ENCODE peak calls at places on chromosome 3, in six cellular contexts. One of them, this sample, is unnamed.

GRCh38 chr3:167066977-167067843 is 312.9 kb downstream of the ZBBX start:
- DNase-seq in Daoy: no peak
- DNase-seq in cardiac fibroblast: no peak
- DNase-seq in brain microvascular endothelial cell: no peak
- DNase-seq in stimulated activated CD4-positive, alpha-beta T cell treated with anti-CD3 and anti-CD28 coated beads, TNF-alpha, amount 100 ng/mL, for 4 hours: no peak
- DNase-seq in retina: peak
- DNase-seq in this sample: no peak

GRCh38 chr3:187765342-187765741 is 20.1 kb upstream of the BCL6 start:
- DNase-seq in Daoy: no peak
- DNase-seq in cardiac fibroblast: peak
- DNase-seq in brain microvascular endothelial cell: peak
- DNase-seq in stimulated activated CD4-positive, alpha-beta T cell treated with anti-CD3 and anti-CD28 coated beads, TNF-alpha, amount 100 ng/mL, for 4 hours: no peak
- DNase-seq in retina: no peak
- DNase-seq in this sample: no peak

GRCh38 chr3:196608693-196609092 is 30.8 kb upstream of the NRROS start:
- DNase-seq in Daoy: no peak
- DNase-seq in cardiac fibroblast: no peak
- DNase-seq in brain microvascular endothelial cell: no peak
- DNase-seq in stimulated activated CD4-positive, alpha-beta T cell treated with anti-CD3 and anti-CD28 coated beads, TNF-alpha, amount 100 ng/mL, for 4 hours: no peak
- DNase-seq in retina: no peak
- DNase-seq in this sample: no peak

GRCh38 chr3:128486157-128486691 is 6.8 kb downstream of the GATA2 start:
- DNase-seq in Daoy: no peak
- DNase-seq in cardiac fibroblast: no peak
- DNase-seq in brain microvascular endothelial cell: no peak
- DNase-seq in stimulated activated CD4-positive, alpha-beta T cell treated with anti-CD3 and anti-CD28 coated beads, TNF-alpha, amount 100 ng/mL, for 4 hours: no peak
- DNase-seq in retina: no peak
- DNase-seq in this sample: no peak

GRCh38 chr3:113631143-113631542 is 65.3 kb downstream of the USF3 start:
- DNase-seq in Daoy: no peak
- DNase-seq in cardiac fibroblast: no peak
- DNase-seq in brain microvascular endothelial cell: no peak
- DNase-seq in stimulated activated CD4-positive, alpha-beta T cell treated with anti-CD3 and anti-CD28 coated beads, TNF-alpha, amount 100 ng/mL, for 4 hours: no peak
- DNase-seq in retina: no peak
- DNase-seq in this sample: no peak

GRCh38 chr3:124553178-124553577 is 177.1 kb upstream of the UMPS start:
- DNase-seq in Daoy: no peak
- DNase-seq in cardiac fibroblast: no peak
- DNase-seq in brain microvascular endothelial cell: no peak
- DNase-seq in stimulated activated CD4-positive, alpha-beta T cell treated with anti-CD3 and anti-CD28 coated beads, TNF-alpha, amount 100 ng/mL, for 4 hours: no peak
- DNase-seq in retina: no peak
- DNase-seq in this sample: no peak

GRCh38 chr3:71723452-71724170 is 1.6 kb downstream of the EIF4E3 start:
- DNase-seq in Daoy: no peak
- DNase-seq in cardiac fibroblast: no peak
- DNase-seq in brain microvascular endothelial cell: no peak
- DNase-seq in stimulated activated CD4-positive, alpha-beta T cell treated with anti-CD3 and anti-CD28 coated beads, TNF-alpha, amount 100 ng/mL, for 4 hours: peak
- DNase-seq in retina: no peak
- DNase-seq in this sample: no peak

GRCh38 chr3:120983841-120984240 is 75.8 kb downstream of the STXBP5L start:
- DNase-seq in Daoy: peak
- DNase-seq in cardiac fibroblast: peak
- DNase-seq in brain microvascular endothelial cell: no peak
- DNase-seq in stimulated activated CD4-positive, alpha-beta T cell treated with anti-CD3 and anti-CD28 coated beads, TNF-alpha, amount 100 ng/mL, for 4 hours: no peak
- DNase-seq in retina: no peak
- DNase-seq in this sample: no peak

GRCh38 chr3:138114431-138114918 is 933 bp downstream of the DZIP1L start:
- DNase-seq in Daoy: peak
- DNase-seq in cardiac fibroblast: peak
- DNase-seq in brain microvascular endothelial cell: no peak
- DNase-seq in stimulated activated CD4-positive, alpha-beta T cell treated with anti-CD3 and anti-CD28 coated beads, TNF-alpha, amount 100 ng/mL, for 4 hours: no peak
- DNase-seq in retina: peak
- DNase-seq in this sample: no peak

GRCh38 chr3:11350374-11350773 is 78.2 kb downstream of the ATG7 start:
- DNase-seq in Daoy: no peak
- DNase-seq in cardiac fibroblast: peak
- DNase-seq in brain microvascular endothelial cell: no peak
- DNase-seq in stimulated activated CD4-positive, alpha-beta T cell treated with anti-CD3 and anti-CD28 coated beads, TNF-alpha, amount 100 ng/mL, for 4 hours: no peak
- DNase-seq in retina: no peak
- DNase-seq in this sample: no peak

GRCh38 chr3:142863010-142863787 is 25.7 kb downstream of the PCOLCE2 start:
- DNase-seq in Daoy: peak
- DNase-seq in cardiac fibroblast: peak
- DNase-seq in brain microvascular endothelial cell: no peak
- DNase-seq in stimulated activated CD4-positive, alpha-beta T cell treated with anti-CD3 and anti-CD28 coated beads, TNF-alpha, amount 100 ng/mL, for 4 hours: no peak
- DNase-seq in retina: no peak
- DNase-seq in this sample: no peak

GRCh38 chr3:98557324-98558010 is 25.7 kb downstream of the GPR15 start:
- DNase-seq in Daoy: peak
- DNase-seq in cardiac fibroblast: no peak
- DNase-seq in brain microvascular endothelial cell: no peak
- DNase-seq in stimulated activated CD4-positive, alpha-beta T cell treated with anti-CD3 and anti-CD28 coated beads, TNF-alpha, amount 100 ng/mL, for 4 hours: no peak
- DNase-seq in retina: no peak
- DNase-seq in this sample: no peak

GRCh38 chr3:195546130-195546560 is 3.0 kb upstream of the PPP1R2 start:
- DNase-seq in Daoy: peak
- DNase-seq in cardiac fibroblast: peak
- DNase-seq in brain microvascular endothelial cell: peak
- DNase-seq in stimulated activated CD4-positive, alpha-beta T cell treated with anti-CD3 and anti-CD28 coated beads, TNF-alpha, amount 100 ng/mL, for 4 hours: no peak
- DNase-seq in retina: no peak
- DNase-seq in this sample: no peak

GRCh38 chr3:70471464-70472342 is 159.3 kb upstream of the MDFIC2 start:
- DNase-seq in Daoy: no peak
- DNase-seq in cardiac fibroblast: no peak
- DNase-seq in brain microvascular endothelial cell: peak
- DNase-seq in stimulated activated CD4-positive, alpha-beta T cell treated with anti-CD3 and anti-CD28 coated beads, TNF-alpha, amount 100 ng/mL, for 4 hours: no peak
- DNase-seq in retina: no peak
- DNase-seq in this sample: no peak

GRCh38 chr3:37532168-37532567 is 329.5 kb upstream of the CTDSPL start:
- DNase-seq in Daoy: no peak
- DNase-seq in cardiac fibroblast: no peak
- DNase-seq in brain microvascular endothelial cell: no peak
- DNase-seq in stimulated activated CD4-positive, alpha-beta T cell treated with anti-CD3 and anti-CD28 coated beads, TNF-alpha, amount 100 ng/mL, for 4 hours: no peak
- DNase-seq in retina: no peak
- DNase-seq in this sample: no peak

GRCh38 chr3:152296990-152297389 is 28.3 kb downstream of the MBNL1 start:
- DNase-seq in Daoy: no peak
- DNase-seq in cardiac fibroblast: peak
- DNase-seq in brain microvascular endothelial cell: no peak
- DNase-seq in stimulated activated CD4-positive, alpha-beta T cell treated with anti-CD3 and anti-CD28 coated beads, TNF-alpha, amount 100 ng/mL, for 4 hours: no peak
- DNase-seq in retina: no peak
- DNase-seq in this sample: no peak

GRCh38 chr3:61439116-61439459 is 122.3 kb upstream of the PTPRG start:
- DNase-seq in Daoy: no peak
- DNase-seq in cardiac fibroblast: no peak
- DNase-seq in brain microvascular endothelial cell: no peak
- DNase-seq in stimulated activated CD4-positive, alpha-beta T cell treated with anti-CD3 and anti-CD28 coated beads, TNF-alpha, amount 100 ng/mL, for 4 hours: no peak
- DNase-seq in retina: no peak
- DNase-seq in this sample: no peak

GRCh38 chr3:79517766-79518413 is 249.9 kb downstream of the ROBO1 start:
- DNase-seq in Daoy: peak
- DNase-seq in cardiac fibroblast: peak
- DNase-seq in brain microvascular endothelial cell: peak
- DNase-seq in stimulated activated CD4-positive, alpha-beta T cell treated with anti-CD3 and anti-CD28 coated beads, TNF-alpha, amount 100 ng/mL, for 4 hours: no peak
- DNase-seq in retina: peak
- DNase-seq in this sample: no peak

GRCh38 chr3:100289339-100289738 is 28.5 kb downstream of the TBC1D23 start:
- DNase-seq in Daoy: peak
- DNase-seq in cardiac fibroblast: peak
- DNase-seq in brain microvascular endothelial cell: peak
- DNase-seq in stimulated activated CD4-positive, alpha-beta T cell treated with anti-CD3 and anti-CD28 coated beads, TNF-alpha, amount 100 ng/mL, for 4 hours: no peak
- DNase-seq in retina: no peak
- DNase-seq in this sample: no peak

GRCh38 chr3:100968908-100969556 is 24.2 kb downstream of the ABI3BP start:
- DNase-seq in Daoy: no peak
- DNase-seq in cardiac fibroblast: peak
- DNase-seq in brain microvascular endothelial cell: no peak
- DNase-seq in stimulated activated CD4-positive, alpha-beta T cell treated with anti-CD3 and anti-CD28 coated beads, TNF-alpha, amount 100 ng/mL, for 4 hours: no peak
- DNase-seq in retina: no peak
- DNase-seq in this sample: no peak

GRCh38 chr3:126021224-126021623 is 52.2 kb downstream of the ROPN1B start:
- DNase-seq in Daoy: no peak
- DNase-seq in cardiac fibroblast: no peak
- DNase-seq in brain microvascular endothelial cell: no peak
- DNase-seq in stimulated activated CD4-positive, alpha-beta T cell treated with anti-CD3 and anti-CD28 coated beads, TNF-alpha, amount 100 ng/mL, for 4 hours: no peak
- DNase-seq in retina: no peak
- DNase-seq in this sample: no peak

GRCh38 chr3:55555866-55556621 is 68.9 kb upstream of the WNT5A start:
- DNase-seq in Daoy: no peak
- DNase-seq in cardiac fibroblast: no peak
- DNase-seq in brain microvascular endothelial cell: no peak
- DNase-seq in stimulated activated CD4-positive, alpha-beta T cell treated with anti-CD3 and anti-CD28 coated beads, TNF-alpha, amount 100 ng/mL, for 4 hours: no peak
- DNase-seq in retina: no peak
- DNase-seq in this sample: no peak

GRCh38 chr3:159499031-159499793 is 489.4 kb upstream of the IL12A start:
- DNase-seq in Daoy: peak
- DNase-seq in cardiac fibroblast: peak
- DNase-seq in brain microvascular endothelial cell: peak
- DNase-seq in stimulated activated CD4-positive, alpha-beta T cell treated with anti-CD3 and anti-CD28 coated beads, TNF-alpha, amount 100 ng/mL, for 4 hours: no peak
- DNase-seq in retina: no peak
- DNase-seq in this sample: no peak

GRCh38 chr3:50299929-50300680 is 900 bp upstream of the HYAL3 start:
- DNase-seq in Daoy: no peak
- DNase-seq in cardiac fibroblast: peak
- DNase-seq in brain microvascular endothelial cell: no peak
- DNase-seq in stimulated activated CD4-positive, alpha-beta T cell treated with anti-CD3 and anti-CD28 coated beads, TNF-alpha, amount 100 ng/mL, for 4 hours: no peak
- DNase-seq in retina: peak
- DNase-seq in this sample: no peak

GRCh38 chr3:53046171-53047170 is 598 bp upstream of the SFMBT1 start:
- DNase-seq in Daoy: peak
- DNase-seq in cardiac fibroblast: peak
- DNase-seq in brain microvascular endothelial cell: peak
- DNase-seq in stimulated activated CD4-positive, alpha-beta T cell treated with anti-CD3 and anti-CD28 coated beads, TNF-alpha, amount 100 ng/mL, for 4 hours: peak
- DNase-seq in retina: peak
- DNase-seq in this sample: peak

GRCh38 chr3:43162573-43163084 is 56.8 kb upstream of the POMGNT2 start:
- DNase-seq in Daoy: no peak
- DNase-seq in cardiac fibroblast: no peak
- DNase-seq in brain microvascular endothelial cell: no peak
- DNase-seq in stimulated activated CD4-positive, alpha-beta T cell treated with anti-CD3 and anti-CD28 coated beads, TNF-alpha, amount 100 ng/mL, for 4 hours: peak
- DNase-seq in retina: peak
- DNase-seq in this sample: no peak

GRCh38 chr3:143856252-143856977 is 8.1 kb upstream of the SLC9A9 start:
- DNase-seq in Daoy: no peak
- DNase-seq in cardiac fibroblast: no peak
- DNase-seq in brain microvascular endothelial cell: no peak
- DNase-seq in stimulated activated CD4-positive, alpha-beta T cell treated with anti-CD3 and anti-CD28 coated beads, TNF-alpha, amount 100 ng/mL, for 4 hours: no peak
- DNase-seq in retina: no peak
- DNase-seq in this sample: no peak

GRCh38 chr3:172372895-172373294 is 75.4 kb downstream of the GHSR start:
- DNase-seq in Daoy: no peak
- DNase-seq in cardiac fibroblast: no peak
- DNase-seq in brain microvascular endothelial cell: no peak
- DNase-seq in stimulated activated CD4-positive, alpha-beta T cell treated with anti-CD3 and anti-CD28 coated beads, TNF-alpha, amount 100 ng/mL, for 4 hours: no peak
- DNase-seq in retina: no peak
- DNase-seq in this sample: no peak

GRCh38 chr3:47605646-47606045 is 27.0 kb upstream of the CSPG5 start:
- DNase-seq in Daoy: peak
- DNase-seq in cardiac fibroblast: peak
- DNase-seq in brain microvascular endothelial cell: peak
- DNase-seq in stimulated activated CD4-positive, alpha-beta T cell treated with anti-CD3 and anti-CD28 coated beads, TNF-alpha, amount 100 ng/mL, for 4 hours: no peak
- DNase-seq in retina: no peak
- DNase-seq in this sample: no peak

GRCh38 chr3:195868866-195869412 is 39.4 kb downstream of the TNK2 start:
- DNase-seq in Daoy: no peak
- DNase-seq in cardiac fibroblast: no peak
- DNase-seq in brain microvascular endothelial cell: no peak
- DNase-seq in stimulated activated CD4-positive, alpha-beta T cell treated with anti-CD3 and anti-CD28 coated beads, TNF-alpha, amount 100 ng/mL, for 4 hours: no peak
- DNase-seq in retina: no peak
- DNase-seq in this sample: peak

GRCh38 chr3:45972534-45973402 is 22.9 kb downstream of the FYCO1 start:
- DNase-seq in Daoy: peak
- DNase-seq in cardiac fibroblast: peak
- DNase-seq in brain microvascular endothelial cell: peak
- DNase-seq in stimulated activated CD4-positive, alpha-beta T cell treated with anti-CD3 and anti-CD28 coated beads, TNF-alpha, amount 100 ng/mL, for 4 hours: no peak
- DNase-seq in retina: no peak
- DNase-seq in this sample: no peak

GRCh38 chr3:181752202-181752671 is 40.5 kb downstream of the SOX2 start:
- DNase-seq in Daoy: peak
- DNase-seq in cardiac fibroblast: no peak
- DNase-seq in brain microvascular endothelial cell: no peak
- DNase-seq in stimulated activated CD4-positive, alpha-beta T cell treated with anti-CD3 and anti-CD28 coated beads, TNF-alpha, amount 100 ng/mL, for 4 hours: no peak
- DNase-seq in retina: peak
- DNase-seq in this sample: no peak

GRCh38 chr3:138381950-138382715 is 33.8 kb downstream of the MRAS start:
- DNase-seq in Daoy: no peak
- DNase-seq in cardiac fibroblast: peak
- DNase-seq in brain microvascular endothelial cell: peak
- DNase-seq in stimulated activated CD4-positive, alpha-beta T cell treated with anti-CD3 and anti-CD28 coated beads, TNF-alpha, amount 100 ng/mL, for 4 hours: no peak
- DNase-seq in retina: no peak
- DNase-seq in this sample: no peak

GRCh38 chr3:194296448-194296831 is 54.7 kb downstream of the CPN2 start:
- DNase-seq in Daoy: peak
- DNase-seq in cardiac fibroblast: peak
- DNase-seq in brain microvascular endothelial cell: peak
- DNase-seq in stimulated activated CD4-positive, alpha-beta T cell treated with anti-CD3 and anti-CD28 coated beads, TNF-alpha, amount 100 ng/mL, for 4 hours: no peak
- DNase-seq in retina: no peak
- DNase-seq in this sample: no peak

This sample was measured in type B pancreatic cell.